ENCODE peak calls at places on chromosome 4, in five cellular contexts. L, E, C, F and X are unnamed samples.

GRCh38 chr4:164949448-164950118 is 27.9 kb downstream of the TRIM61 start:
- DNase-seq in L (no peak), E (no peak), C (no peak), F (peak; percentile 18), X (no peak)

GRCh38 chr4:15778191-15778741 is at the start of gene CD38:
- DNase-seq in L (peak; percentile 43), E (no peak), C (no peak), F (peak; percentile 24), X (no peak)

GRCh38 chr4:20299515-20299914 is 47.8 kb downstream of the SLIT2 start:
- DNase-seq in L (no peak), E (peak; percentile 32), C (no peak), F (peak; percentile 60), X (peak; percentile 42)

GRCh38 chr4:102878901-102879300 is 10.1 kb downstream of the CISD2 start:
- DNase-seq in L (no peak), E (no peak), C (no peak), F (no peak), X (no peak)

GRCh38 chr4:157141976-157142375 is 66.0 kb downstream of the GLRB start:
- DNase-seq in L (no peak), E (no peak), C (no peak), F (no peak), X (no peak)

GRCh38 chr4:40629401-40630334 is at the start of gene RBM47:
- DNase-seq in L (peak; percentile 89), E (peak; percentile 86), C (peak; percentile 3), F (peak; percentile 74), X (peak; percentile 91)

GRCh38 chr4:183936574-183937335 is 31.6 kb downstream of the STOX2 start:
- DNase-seq in L (no peak), E (no peak), C (no peak), F (no peak), X (peak; percentile 55)

GRCh38 chr4:82777857-82778525 is 20.6 kb downstream of the SCD5 start:
- DNase-seq in L (no peak), E (peak; percentile 14), C (no peak), F (no peak), X (no peak)

GRCh38 chr4:72568959-72569718 is at the start of gene ADAMTS3:
- DNase-seq in L (peak; percentile 28), E (peak; percentile 64), C (no peak), F (peak; percentile 33), X (peak; percentile 37)

GRCh38 chr4:142248946-142249345 is 597.2 kb downstream of the INPP4B start:
- DNase-seq in L (no peak), E (no peak), C (no peak), F (peak; percentile 75), X (peak; percentile 10)

GRCh38 chr4:26830016-26830415 is 30.6 kb upstream of the STIM2 start:
- DNase-seq in L (no peak), E (no peak), C (no peak), F (no peak), X (no peak)

GRCh38 chr4:185709802-185710486 is 102.0 kb downstream of the SORBS2 start:
- DNase-seq in L (no peak), E (peak; percentile 72), C (no peak), F (peak; percentile 40), X (peak; percentile 90)

GRCh38 chr4:165965503-165965902 is 92.5 kb downstream of the TLL1 start:
- DNase-seq in L (no peak), E (no peak), C (no peak), F (peak; percentile 76), X (peak; percentile 41)

GRCh38 chr4:38132140-38132673 is 172.0 kb downstream of the PTTG2 start:
- DNase-seq in L (peak; percentile 61), E (peak; percentile 38), C (no peak), F (peak; percentile 99), X (peak; percentile 85)

GRCh38 chr4:712916-713632 is 7.4 kb downstream of the PCGF3 start:
- DNase-seq in L (no peak), E (no peak), C (no peak), F (no peak), X (no peak)

GRCh38 chr4:15653864-15654391 is 1.2 kb downstream of the FBXL5 start:
- DNase-seq in L (peak; percentile 50), E (no peak), C (no peak), F (peak; percentile 71), X (peak; percentile 68)

GRCh38 chr4:39712819-39713607 is 15.1 kb downstream of the UBE2K start:
- DNase-seq in L (no peak), E (no peak), C (no peak), F (no peak), X (no peak)

GRCh38 chr4:100059467-100059866 is 109.4 kb upstream of the H2AZ1 start:
- DNase-seq in L (no peak), E (no peak), C (no peak), F (no peak), X (no peak)

GRCh38 chr4:171279131-171279530 is 534.1 kb upstream of the GALNTL6 start:
- DNase-seq in L (no peak), E (no peak), C (no peak), F (no peak), X (no peak)

GRCh38 chr4:7255488-7255881 is 63.1 kb downstream of the SORCS2 start:
- DNase-seq in L (no peak), E (no peak), C (peak; percentile 15), F (no peak), X (no peak)

GRCh38 chr4:100086766-100087431 is 103.4 kb downstream of the DDIT4L start:
- DNase-seq in L (no peak), E (no peak), C (no peak), F (no peak), X (no peak)

GRCh38 chr4:173218411-173219125 is 50.0 kb downstream of the GALNT7 start:
- DNase-seq in L (no peak), E (no peak), C (peak; percentile 18), F (peak; percentile 93), X (peak; percentile 78)

GRCh38 chr4:175090116-175090515 is 172.0 kb downstream of the ADAM29 start:
- DNase-seq in L (no peak), E (no peak), C (no peak), F (no peak), X (no peak)

GRCh38 chr4:5051692-5052423 is 578 bp downstream of the STK32B start:
- DNase-seq in L (no peak), E (no peak), C (no peak), F (no peak), X (no peak)

GRCh38 chr4:146275370-146275769 is 61.0 kb downstream of the REELD1 start:
- DNase-seq in L (peak; percentile 20), E (no peak), C (no peak), F (no peak), X (no peak)

GRCh38 chr4:119536572-119537528 is 91.8 kb downstream of the PDE5A start:
- DNase-seq in L (no peak), E (no peak), C (no peak), F (peak; percentile 53), X (peak; percentile 11)

GRCh38 chr4:139603576-139604387 is 47.8 kb upstream of the SETD7 start:
- DNase-seq in L (peak; percentile 62), E (peak; percentile 61), C (peak; percentile 16), F (peak; percentile 73), X (peak; percentile 80)

GRCh38 chr4:39354178-39354503 is 12.0 kb downstream of the RFC1 start:
- DNase-seq in L (no peak), E (no peak), C (no peak), F (peak; percentile 22), X (no peak)

GRCh38 chr4:53508446-53508845 is 82.8 kb downstream of the LNX1 start:
- DNase-seq in L (no peak), E (no peak), C (no peak), F (peak; percentile 78), X (peak; percentile 68)

GRCh38 chr4:151806511-151806927 is 45.7 kb upstream of the GATB start:
- DNase-seq in L (no peak), E (peak; percentile 59), C (no peak), F (peak; percentile 95), X (peak; percentile 13)

GRCh38 chr4:98932539-98932938 is 3.6 kb upstream of the EIF4E start:
- DNase-seq in L (no peak), E (no peak), C (no peak), F (peak; percentile 69), X (no peak)

GRCh38 chr4:3684546-3684945 is 81.6 kb upstream of the ADRA2C start:
- DNase-seq in L (no peak), E (no peak), C (no peak), F (no peak), X (no peak)

GRCh38 chr4:128796934-128797333 is 12.6 kb upstream of the JADE1 start:
- DNase-seq in L (no peak), E (no peak), C (no peak), F (peak; percentile 5), X (peak; percentile 36)

GRCh38 chr4:141761926-141762325 is 125.5 kb downstream of the IL15 start:
- DNase-seq in L (no peak), E (no peak), C (no peak), F (no peak), X (no peak)

GRCh38 chr4:8174970-8175369 is 16.4 kb upstream of the ABLIM2 start:
- DNase-seq in L (no peak), E (no peak), C (no peak), F (no peak), X (no peak)

GRCh38 chr4:7726665-7727413 is 212.8 kb downstream of the AFAP1 start:
- DNase-seq in L (no peak), E (no peak), C (no peak), F (no peak), X (no peak)

GRCh38 chr4:80138556-80139538 is 58.5 kb upstream of the PRDM8 start:
- DNase-seq in L (no peak), E (no peak), C (no peak), F (peak; percentile 30), X (peak; percentile 56)

GRCh38 chr4:91087743-91088142 is 960.5 kb downstream of the CCSER1 start:
- DNase-seq in L (no peak), E (no peak), C (no peak), F (peak; percentile 4), X (no peak)

GRCh38 chr4:188030401-188030800 is 34.8 kb downstream of the ZFP42 start:
- DNase-seq in L (no peak), E (no peak), C (no peak), F (no peak), X (no peak)